ENCODE peak calls at places on chromosomes 3 and 15, in seven cellular contexts. One of them, this sample, is unnamed.

GRCh38 chr3:21484323-21485154 is 266.5 kb downstream of the ZNF385D start:
- DNase-seq in ovary: peak; percentile 44
- DNase-seq in heart left ventricle: peak; percentile 39
- DNase-seq in A549: peak; percentile 59
- DNase-seq in HepG2: peak; percentile 29
- DNase-seq in IMR-90: peak; percentile 62
- DNase-seq in body of pancreas: peak; percentile 60
- DNase-seq in this sample: no peak

GRCh38 chr15:77599899-77600298 is 32.8 kb downstream of the LINGO1 start:
- DNase-seq in A549: peak; percentile 56
- DNase-seq in body of pancreas: no peak
- DNase-seq in heart left ventricle: peak; percentile 69
- DNase-seq in ovary: no peak
- DNase-seq in IMR-90: peak; percentile 22
- DNase-seq in HepG2: peak; percentile 20
- DNase-seq in this sample: no peak

GRCh38 chr15:42890161-42890913 is 30.2 kb downstream of the TTBK2 start:
- DNase-seq in A549: peak; percentile 16
- DNase-seq in ovary: no peak
- DNase-seq in heart left ventricle: no peak
- DNase-seq in HepG2: peak; percentile 16
- DNase-seq in body of pancreas: no peak
- DNase-seq in IMR-90: peak; percentile 88
- DNase-seq in this sample: no peak

GRCh38 chr3:167967257-167968010 is 128.3 kb downstream of the GOLIM4 start:
- DNase-seq in body of pancreas: no peak
- DNase-seq in IMR-90: no peak
- DNase-seq in ovary: no peak
- DNase-seq in heart left ventricle: no peak
- DNase-seq in HepG2: no peak
- DNase-seq in A549: no peak
- DNase-seq in this sample: peak; percentile 25

GRCh38 chr3:196660381-196661166 is 21.1 kb downstream of the NRROS start:
- DNase-seq in body of pancreas: peak; percentile 75
- DNase-seq in heart left ventricle: no peak
- DNase-seq in ovary: no peak
- DNase-seq in HepG2: no peak
- DNase-seq in IMR-90: no peak
- DNase-seq in A549: no peak
- DNase-seq in this sample: no peak

GRCh38 chr3:5051772-5052171 is 70.3 kb upstream of the ARL8B start:
- DNase-seq in IMR-90: no peak
- DNase-seq in ovary: no peak
- DNase-seq in A549: no peak
- DNase-seq in body of pancreas: peak; percentile 10
- DNase-seq in HepG2: no peak
- DNase-seq in heart left ventricle: no peak
- DNase-seq in this sample: peak; percentile 20

GRCh38 chr3:8581806-8582436 is 62.7 kb downstream of the SSUH2 start:
- DNase-seq in ovary: no peak
- DNase-seq in A549: no peak
- DNase-seq in IMR-90: peak; percentile 26
- DNase-seq in body of pancreas: no peak
- DNase-seq in HepG2: no peak
- DNase-seq in heart left ventricle: no peak
- DNase-seq in this sample: no peak

GRCh38 chr15:74889882-74890768 is at the start of gene MPI:
- DNase-seq in body of pancreas: peak; percentile 88
- DNase-seq in HepG2: peak; percentile 75
- DNase-seq in A549: peak; percentile 80
- DNase-seq in IMR-90: peak; percentile 68
- DNase-seq in ovary: peak; percentile 77
- DNase-seq in heart left ventricle: peak; percentile 90
- DNase-seq in this sample: peak; percentile 68

GRCh38 chr15:36363335-36363734 is 216.1 kb upstream of the CDIN1 start:
- DNase-seq in heart left ventricle: no peak
- DNase-seq in IMR-90: peak; percentile 40
- DNase-seq in body of pancreas: no peak
- DNase-seq in A549: peak; percentile 15
- DNase-seq in HepG2: no peak
- DNase-seq in ovary: no peak
- DNase-seq in this sample: no peak

GRCh38 chr3:39232859-39233258 is 40.5 kb upstream of the XIRP1 start:
- DNase-seq in body of pancreas: no peak
- DNase-seq in HepG2: no peak
- DNase-seq in A549: no peak
- DNase-seq in heart left ventricle: no peak
- DNase-seq in ovary: no peak
- DNase-seq in IMR-90: no peak
- DNase-seq in this sample: no peak

GRCh38 chr3:81743096-81744025 is 18.1 kb downstream of the GBE1 start:
- DNase-seq in ovary: peak; percentile 42
- DNase-seq in heart left ventricle: no peak
- DNase-seq in HepG2: no peak
- DNase-seq in IMR-90: peak; percentile 98
- DNase-seq in body of pancreas: peak; percentile 40
- DNase-seq in A549: peak; percentile 92
- DNase-seq in this sample: no peak

GRCh38 chr3:113898892-113899291 is 48.9 kb upstream of the ZDHHC23 start:
- DNase-seq in HepG2: no peak
- DNase-seq in body of pancreas: no peak
- DNase-seq in A549: no peak
- DNase-seq in IMR-90: peak; percentile 50
- DNase-seq in heart left ventricle: no peak
- DNase-seq in ovary: no peak
- DNase-seq in this sample: no peak

GRCh38 chr3:45548724-45549123 is 45.8 kb upstream of the LIMD1 start:
- DNase-seq in A549: no peak
- DNase-seq in HepG2: no peak
- DNase-seq in IMR-90: no peak
- DNase-seq in body of pancreas: no peak
- DNase-seq in ovary: no peak
- DNase-seq in heart left ventricle: no peak
- DNase-seq in this sample: no peak

DNA sequence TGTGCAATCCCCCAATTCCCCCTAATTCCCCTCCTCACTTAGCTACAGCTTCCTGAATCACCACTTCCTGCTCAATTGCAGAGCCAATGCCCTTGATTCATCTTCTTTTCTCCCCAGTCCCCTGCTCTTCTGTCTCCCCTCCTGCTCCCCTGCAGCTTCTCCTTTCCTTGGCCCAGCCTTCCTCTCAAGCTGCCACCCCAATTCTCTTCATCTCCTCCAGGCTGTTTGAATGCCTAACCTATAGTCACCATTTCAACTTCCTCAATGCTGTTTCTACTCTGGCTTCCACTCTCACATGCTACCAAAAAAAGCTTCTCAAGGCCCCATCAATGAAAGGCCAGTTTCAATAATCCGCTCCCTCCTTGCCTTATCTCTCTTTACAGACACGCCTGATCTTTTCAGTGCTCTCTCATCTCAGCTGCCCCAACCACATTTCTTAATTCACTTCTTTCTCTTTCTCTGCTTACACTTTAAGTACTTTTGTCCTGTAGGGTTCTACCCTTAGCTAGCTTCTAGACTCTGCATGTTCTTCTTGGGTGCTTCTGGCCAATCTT is 212.2 kb upstream of the GPR149 start:
- DNase-seq in A549: no peak
- DNase-seq in body of pancreas: no peak
- DNase-seq in ovary: no peak
- DNase-seq in IMR-90: no peak
- DNase-seq in heart left ventricle: no peak
- DNase-seq in HepG2: no peak
- DNase-seq in this sample: no peak
- TF ChIP-seq CTCF in A549: no peak
- TF ChIP-seq CTCF in body of pancreas: no peak
- TF ChIP-seq CTCF in ovary: no peak
- TF ChIP-seq CTCF in IMR-90: no peak
- TF ChIP-seq CTCF in heart left ventricle: no peak
- TF ChIP-seq CTCF in HepG2: no peak
- TF ChIP-seq CTCF in this sample: no peak

GRCh38 chr3:150147776-150148175 is 177.1 kb upstream of the PFN2 start:
- DNase-seq in heart left ventricle: no peak
- DNase-seq in A549: no peak
- DNase-seq in body of pancreas: no peak
- DNase-seq in HepG2: no peak
- DNase-seq in IMR-90: peak; percentile 89
- DNase-seq in ovary: no peak
- DNase-seq in this sample: no peak
- H3K4me3 ChIP-seq in heart left ventricle: no peak overlapping the region
- H3K4me3 ChIP-seq in A549: no peak overlapping the region
- H3K4me3 ChIP-seq in body of pancreas: no peak overlapping the region
- H3K4me3 ChIP-seq in HepG2: no peak overlapping the region
- H3K4me3 ChIP-seq in IMR-90: peak overlapping the region; percentile 12
- H3K4me3 ChIP-seq in ovary: no peak overlapping the region
- H3K4me3 ChIP-seq in this sample: no peak overlapping the region

GRCh38 chr15:41827880-41828746 is at the start of gene JMJD7:
- DNase-seq in heart left ventricle: peak; percentile 96
- DNase-seq in A549: peak; percentile 78
- DNase-seq in ovary: peak; percentile 95
- DNase-seq in HepG2: peak; percentile 61
- DNase-seq in IMR-90: peak; percentile 81
- DNase-seq in body of pancreas: peak; percentile 96
- DNase-seq in this sample: peak; percentile 98
- TF ChIP-seq POLR2A in heart left ventricle: no peak
- TF ChIP-seq POLR2A in A549: peak; percentile 62
- TF ChIP-seq POLR2A in ovary: peak; percentile 80
- TF ChIP-seq POLR2A in HepG2: peak; percentile 87
- TF ChIP-seq POLR2A in IMR-90: peak; percentile 59
- TF ChIP-seq POLR2A in body of pancreas: peak; percentile 91
- TF ChIP-seq POLR2A in this sample: no peak

DNA sequence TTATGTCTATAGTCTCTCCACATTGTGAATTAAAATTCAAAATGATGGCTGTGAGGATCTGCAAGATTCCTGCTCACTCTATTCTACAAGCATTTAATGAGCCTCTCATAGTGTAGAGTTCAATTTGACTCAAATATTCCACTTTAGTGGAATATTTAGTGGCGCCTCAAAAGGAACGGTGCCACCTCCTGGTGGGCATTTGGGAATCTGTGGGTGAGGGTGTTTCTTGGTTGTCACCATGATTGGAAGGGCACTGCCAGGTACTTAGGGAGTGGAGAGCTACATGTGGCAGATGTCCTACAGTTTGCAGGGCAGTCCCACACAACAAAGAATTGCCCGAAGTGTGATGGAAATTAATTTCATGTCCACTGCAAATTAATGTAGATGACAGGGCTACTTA is 21.5 kb upstream of the KCNMB3 start:
- DNase-seq in ovary: no peak
- DNase-seq in heart left ventricle: no peak
- DNase-seq in IMR-90: peak; percentile 8
- DNase-seq in A549: peak; percentile 19
- DNase-seq in HepG2: no peak
- DNase-seq in body of pancreas: peak; percentile 16
- DNase-seq in this sample: no peak
- TF ChIP-seq CTCF in ovary: no peak
- TF ChIP-seq CTCF in heart left ventricle: no peak
- TF ChIP-seq CTCF in IMR-90: peak; percentile 38
- TF ChIP-seq CTCF in A549: no peak
- TF ChIP-seq CTCF in HepG2: peak; percentile 62
- TF ChIP-seq CTCF in body of pancreas: peak; percentile 15
- TF ChIP-seq CTCF in this sample: no peak

DNA sequence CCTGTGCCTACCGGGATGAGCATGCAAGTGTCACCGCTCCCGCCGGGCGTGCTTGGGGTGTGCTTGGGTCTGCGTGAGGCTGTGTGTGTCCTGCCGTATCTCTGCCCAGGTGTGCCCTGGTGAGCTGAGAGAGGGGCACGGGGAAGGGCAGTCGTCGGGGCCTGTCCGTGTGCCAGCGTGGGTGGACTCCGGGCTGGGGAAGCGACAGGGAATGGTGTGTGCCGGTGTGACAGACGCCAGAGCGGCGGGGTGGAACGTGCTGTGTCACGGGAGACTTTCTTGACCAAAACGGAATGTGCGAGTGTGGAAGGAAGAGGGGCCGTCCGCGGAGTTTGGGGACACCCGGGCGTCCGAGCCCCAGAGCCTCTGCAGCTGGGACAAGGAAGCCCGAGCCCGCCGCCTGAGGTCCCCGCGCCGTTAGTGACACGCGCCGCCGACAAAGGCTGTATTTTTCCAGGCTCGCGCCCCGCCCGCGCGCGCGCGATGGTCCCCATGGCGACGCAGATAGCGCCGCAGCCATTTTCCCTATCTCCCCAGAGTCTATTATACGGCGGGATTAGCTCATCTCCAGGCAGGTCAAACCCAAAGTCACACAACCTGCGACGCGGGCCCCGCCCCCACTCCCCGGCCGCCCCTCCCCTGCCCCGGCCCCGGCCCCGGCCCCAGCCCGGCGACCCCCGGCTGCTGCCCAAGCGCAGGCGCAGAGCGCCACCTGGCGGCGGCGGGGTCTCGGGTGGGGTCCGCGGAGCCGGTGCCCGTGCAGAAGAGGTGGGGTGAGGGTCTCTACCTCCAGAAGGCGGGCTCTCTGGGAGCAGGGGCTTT is 4.5 kb upstream of the GATA2 start:
- DNase-seq in A549: peak; percentile 41
- DNase-seq in IMR-90: no peak
- DNase-seq in HepG2: no peak
- DNase-seq in body of pancreas: peak; percentile 86
- DNase-seq in heart left ventricle: peak; percentile 62
- DNase-seq in ovary: peak; percentile 44
- DNase-seq in this sample: peak; percentile 92
- H3K4me3 ChIP-seq in A549: peak overlapping the region; percentile 73
- H3K4me3 ChIP-seq in IMR-90: peak overlapping the region; percentile 57
- H3K4me3 ChIP-seq in HepG2: no peak overlapping the region
- H3K4me3 ChIP-seq in body of pancreas: no peak overlapping the region
- H3K4me3 ChIP-seq in heart left ventricle: peak overlapping the region; percentile 54
- H3K4me3 ChIP-seq in ovary: peak overlapping the region; percentile 42
- H3K4me3 ChIP-seq in this sample: peak overlapping the region; percentile 10

DNA sequence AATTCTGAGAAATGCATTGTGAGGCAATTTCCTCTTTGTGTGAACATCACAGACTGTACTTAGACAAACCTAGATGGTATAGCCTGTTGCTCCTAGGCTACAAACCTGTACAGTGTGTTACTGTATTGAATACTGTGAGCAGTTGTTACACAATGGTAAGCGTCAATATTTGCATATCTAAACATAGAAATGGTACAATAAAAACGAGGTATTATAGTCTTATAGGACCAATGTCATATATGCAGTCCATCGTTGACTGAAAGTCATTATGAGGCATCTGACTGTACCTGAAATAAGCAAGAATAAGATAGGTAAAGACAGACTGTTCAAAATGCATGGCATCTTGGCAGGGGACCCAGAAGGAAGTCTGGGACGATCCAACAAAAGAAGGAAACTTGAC is 9.4 kb upstream of the SPRED1 start:
- DNase-seq in A549: no peak
- DNase-seq in heart left ventricle: no peak
- DNase-seq in body of pancreas: no peak
- DNase-seq in HepG2: no peak
- DNase-seq in IMR-90: no peak
- DNase-seq in ovary: no peak
- DNase-seq in this sample: no peak
- TF ChIP-seq POLR2A in A549: no peak
- TF ChIP-seq POLR2A in heart left ventricle: no peak
- TF ChIP-seq POLR2A in body of pancreas: no peak
- TF ChIP-seq POLR2A in HepG2: no peak
- TF ChIP-seq POLR2A in IMR-90: no peak
- TF ChIP-seq POLR2A in ovary: no peak
- TF ChIP-seq POLR2A in this sample: no peak

This sample was measured in lower leg skin.